ENCODE peak calls at places on chromosomes 7 and 10, in six cellular contexts. C is heart left ventricle, O is breast epithelium, I is vagina, A is tibial nerve, E is ovary. N is an unnamed sample.

GRCh38 chr10:100998991-100999741 is 442 bp upstream of the LZTS2 start:
- DNase-seq in C (peak; percentile 87), O (peak; percentile 62), I (no peak), A (peak; percentile 72), E (peak; percentile 88), N (peak; percentile 77)

GRCh38 chr10:124011464-124011863 is 81.9 kb downstream of the CHST15 start:
- DNase-seq in C (no peak), O (no peak), I (no peak), A (no peak), E (peak; percentile 20), N (no peak)

GRCh38 chr10:14528450-14528849 is 197.7 kb upstream of the FRMD4A start:
- DNase-seq in C (no peak), O (no peak), I (no peak), A (no peak), E (no peak), N (no peak)

GRCh38 chr10:80894339-80894791 is 356.7 kb downstream of the SH2D4B start:
- DNase-seq in C (no peak), O (no peak), I (no peak), A (no peak), E (no peak), N (no peak)

GRCh38 chr10:73997479-73997805 is 474 bp upstream of the VCL start:
- DNase-seq in C (no peak), O (no peak), I (no peak), A (no peak), E (no peak), N (no peak)

GRCh38 chr7:152859781-152860191 is 100.2 kb downstream of the ACTR3B start:
- DNase-seq in C (no peak), O (no peak), I (no peak), A (no peak), E (no peak), N (no peak)

GRCh38 chr10:131695814-131696165 is 205.0 kb upstream of the PPP2R2D start:
- DNase-seq in C (no peak), O (no peak), I (peak; percentile 89), A (no peak), E (no peak), N (no peak)

GRCh38 chr10:97062484-97062883 is 123.3 kb downstream of the SLIT1 start:
- DNase-seq in C (peak; percentile 17), O (no peak), I (no peak), A (no peak), E (no peak), N (no peak)

GRCh38 chr10:24894728-24895127 is 57.7 kb downstream of the PRTFDC1 start:
- DNase-seq in C (no peak), O (no peak), I (no peak), A (no peak), E (no peak), N (no peak)

GRCh38 chr10:102775973-102776669 is 32.4 kb downstream of the WBP1L start:
- DNase-seq in C (peak; percentile 94), O (peak; percentile 64), I (no peak), A (peak; percentile 68), E (peak; percentile 85), N (peak; percentile 85)

GRCh38 chr10:12534824-12535223 is 185.5 kb downstream of the CAMK1D start:
- DNase-seq in C (no peak), O (no peak), I (no peak), A (no peak), E (no peak), N (no peak)

GRCh38 chr7:114818501-114818900 is 103.4 kb upstream of the MDFIC start:
- DNase-seq in C (no peak), O (no peak), I (no peak), A (no peak), E (no peak), N (no peak)

GRCh38 chr10:4947635-4948596 is 15.3 kb upstream of the AKR1C1 start:
- DNase-seq in C (peak; percentile 32), O (no peak), I (no peak), A (peak; percentile 22), E (no peak), N (peak; percentile 53)

GRCh38 chr10:120945801-120946302 is 94.7 kb downstream of the WDR11 start:
- DNase-seq in C (peak; percentile 26), O (peak; percentile 81), I (no peak), A (no peak), E (no peak), N (peak; percentile 78)

GRCh38 chr10:71817831-71818268 is 33.2 kb downstream of the PSAP start:
- DNase-seq in C (peak; percentile 76), O (no peak), I (no peak), A (peak; percentile 41), E (no peak), N (no peak)

GRCh38 chr7:38757946-38758345 is 126.8 kb upstream of the AMPH start:
- DNase-seq in C (no peak), O (no peak), I (no peak), A (no peak), E (no peak), N (no peak)

GRCh38 chr7:131555565-131556054 is 818 bp downstream of the PODXL start:
- DNase-seq in C (no peak), O (no peak), I (no peak), A (no peak), E (no peak), N (no peak)

GRCh38 chr10:70729763-70730357 is 55.3 kb downstream of the TBATA start:
- DNase-seq in C (no peak), O (no peak), I (no peak), A (no peak), E (no peak), N (no peak)

GRCh38 chr10:90847436-90847835 is 10.4 kb downstream of the HTR7 start:
- DNase-seq in C (no peak), O (peak; percentile 47), I (no peak), A (no peak), E (no peak), N (no peak)

GRCh38 chr7:93551063-93551895 is 23.2 kb downstream of the CALCR start:
- DNase-seq in C (no peak), O (no peak), I (no peak), A (no peak), E (no peak), N (no peak)

GRCh38 chr10:19815478-19816419 is 483 bp upstream of the PLXDC2 start:
- DNase-seq in C (peak; percentile 85), O (peak; percentile 77), I (no peak), A (peak; percentile 40), E (peak; percentile 80), N (peak; percentile 86)

GRCh38 chr10:122852261-122852660 is 6.6 kb upstream of the CUZD1 start:
- DNase-seq in C (no peak), O (no peak), I (no peak), A (no peak), E (no peak), N (no peak)

GRCh38 chr10:122854648-122855047 is 9.0 kb upstream of the CUZD1 start:
- DNase-seq in C (no peak), O (no peak), I (no peak), A (no peak), E (no peak), N (no peak)

GRCh38 chr10:122856902-122857301 is 11.2 kb upstream of the CUZD1 start:
- DNase-seq in C (no peak), O (no peak), I (no peak), A (no peak), E (no peak), N (no peak)

GRCh38 chr10:122853665-122854313 is 8.1 kb upstream of the CUZD1 start:
- DNase-seq in C (no peak), O (no peak), I (no peak), A (no peak), E (no peak), N (no peak)

GRCh38 chr10:122855745-122856144 is 10.1 kb upstream of the CUZD1 start:
- DNase-seq in C (no peak), O (no peak), I (no peak), A (no peak), E (no peak), N (no peak)
- H3K4me1 ChIP-seq in C (no peaks in the 10 kb centered on the region), O (no peaks in the 10 kb centered on the region), I (no peaks in the 10 kb centered on the region), A (no peaks in the 10 kb centered on the region), E (no peaks in the 10 kb centered on the region), N (no peaks in the 10 kb centered on the region)

GRCh38 chr7:150372271-150373048 is 3.8 kb downstream of the REPIN1 start:
- DNase-seq in C (no peak), O (no peak), I (no peak), A (no peak), E (no peak), N (no peak)
- TF ChIP-seq POLR2A in C (no peak), O (no peak), I (no peak), A (no peak), E (no peak), N (no peak)

GRCh38 chr7:99562114-99562784 is 3.8 kb downstream of the ZNF655 start:
- DNase-seq in C (no peak), O (no peak), I (no peak), A (no peak), E (no peak), N (no peak)

GRCh38 chr7:99561735-99562051 is 3.3 kb downstream of the ZNF655 start:
- DNase-seq in C (no peak), O (no peak), I (no peak), A (no peak), E (no peak), N (no peak)

GRCh38 chr7:99559276-99559915 is 954 bp downstream of the ZNF655 start:
- DNase-seq in C (no peak), O (no peak), I (no peak), A (no peak), E (no peak), N (no peak)

GRCh38 chr7:99562832-99563231 is 4.4 kb downstream of the ZNF655 start:
- DNase-seq in C (no peak), O (no peak), I (no peak), A (no peak), E (no peak), N (no peak)

GRCh38 chr7:99560834-99561734 is 2.6 kb downstream of the ZNF655 start:
- DNase-seq in C (no peak), O (no peak), I (no peak), A (no peak), E (no peak), N (no peak)
- H3K36me3 ChIP-seq in C (peaks cover 25% of the 10 kb centered on the region), O (peaks cover 7% of the 10 kb centered on the region), I (peaks cover 4% of the 10 kb centered on the region), A (peaks cover 5% of the 10 kb centered on the region), E (no peaks in the 10 kb centered on the region), N (no peaks in the 10 kb centered on the region)

GRCh38 chr10:93458821-93459257 is 23.3 kb downstream of the MYOF start:
- DNase-seq in C (peak; percentile 79), O (peak; percentile 95), I (no peak), A (peak; percentile 59), E (peak; percentile 64), N (peak; percentile 81)
- H3K4me1 ChIP-seq in C (peaks cover 37% of the 10 kb centered on the region), O (peaks cover 42% of the 10 kb centered on the region), I (peaks cover 80% of the 10 kb centered on the region), A (peaks cover 63% of the 10 kb centered on the region), E (peaks cover 9% of the 10 kb centered on the region), N (no peaks in the 10 kb centered on the region)

GRCh38 chr7:118311121-118311803 is 86.8 kb downstream of the ANKRD7 start:
- DNase-seq in C (no peak), O (no peak), I (no peak), A (no peak), E (no peak), N (no peak)
- TF ChIP-seq POLR2A in C (no peak), O (no peak), I (no peak), A (no peak), E (no peak), N (no peak)